ENCODE peak calls at places on chromosomes 12 and 14, in seven cellular contexts. One of them, this sample, is unnamed. For H3K4me1, the result is how much of the 10 kb centered on the place peaks cover.

GRCh38 chr12:92143280-92143679 is 2.4 kb downstream of the BTG1 start:
- DNase-seq in left ventricle myocardium inferior: no peak
- DNase-seq in HAP-1: no peak
- DNase-seq in CD8-positive, alpha-beta T cell: no peak
- DNase-seq in cardiac muscle cell: no peak
- DNase-seq in thyroid gland: no peak
- DNase-seq in heart right ventricle: no peak
- DNase-seq in this sample: no peak

GRCh38 chr12:122126713-122127597 is 47.1 kb downstream of the IL31 start:
- DNase-seq in left ventricle myocardium inferior: no peak
- DNase-seq in HAP-1: no peak
- DNase-seq in CD8-positive, alpha-beta T cell: no peak
- DNase-seq in heart right ventricle: no peak
- DNase-seq in cardiac muscle cell: no peak
- DNase-seq in thyroid gland: peak
- DNase-seq in this sample: no peak

GRCh38 chr12:76489737-76490136 is 69.8 kb downstream of the OSBPL8 start:
- DNase-seq in heart right ventricle: no peak
- DNase-seq in HAP-1: no peak
- DNase-seq in cardiac muscle cell: peak
- DNase-seq in CD8-positive, alpha-beta T cell: no peak
- DNase-seq in left ventricle myocardium inferior: no peak
- DNase-seq in thyroid gland: no peak
- DNase-seq in this sample: no peak

GRCh38 chr12:46549527-46550265 is 177.1 kb upstream of the SLC38A2 start:
- DNase-seq in heart right ventricle: no peak
- DNase-seq in cardiac muscle cell: peak
- DNase-seq in HAP-1: no peak
- DNase-seq in thyroid gland: no peak
- DNase-seq in CD8-positive, alpha-beta T cell: no peak
- DNase-seq in left ventricle myocardium inferior: no peak
- DNase-seq in this sample: no peak

GRCh38 chr12:13182881-13183280 is 13.6 kb upstream of the EMP1 start:
- DNase-seq in HAP-1: no peak
- DNase-seq in left ventricle myocardium inferior: no peak
- DNase-seq in cardiac muscle cell: no peak
- DNase-seq in CD8-positive, alpha-beta T cell: no peak
- DNase-seq in thyroid gland: no peak
- DNase-seq in heart right ventricle: no peak
- DNase-seq in this sample: no peak

GRCh38 chr14:24300326-24300980 is 803 bp downstream of the NOP9 start:
- DNase-seq in cardiac muscle cell: no peak
- DNase-seq in CD8-positive, alpha-beta T cell: no peak
- DNase-seq in HAP-1: no peak
- DNase-seq in left ventricle myocardium inferior: no peak
- DNase-seq in thyroid gland: no peak
- DNase-seq in heart right ventricle: no peak
- DNase-seq in this sample: no peak

GRCh38 chr14:53902307-53902706 is 54.3 kb downstream of the BMP4 start:
- DNase-seq in left ventricle myocardium inferior: no peak
- DNase-seq in CD8-positive, alpha-beta T cell: no peak
- DNase-seq in heart right ventricle: no peak
- DNase-seq in HAP-1: no peak
- DNase-seq in cardiac muscle cell: no peak
- DNase-seq in thyroid gland: no peak
- DNase-seq in this sample: no peak

GRCh38 chr14:29911815-29912214 is 15.8 kb downstream of the PRKD1 start:
- DNase-seq in CD8-positive, alpha-beta T cell: no peak
- DNase-seq in heart right ventricle: no peak
- DNase-seq in HAP-1: no peak
- DNase-seq in thyroid gland: no peak
- DNase-seq in left ventricle myocardium inferior: no peak
- DNase-seq in cardiac muscle cell: no peak
- DNase-seq in this sample: no peak

GRCh38 chr12:113237748-113238147 is 16.5 kb downstream of the TPCN1 start:
- DNase-seq in thyroid gland: peak
- DNase-seq in heart right ventricle: no peak
- DNase-seq in left ventricle myocardium inferior: no peak
- DNase-seq in cardiac muscle cell: no peak
- DNase-seq in CD8-positive, alpha-beta T cell: no peak
- DNase-seq in HAP-1: no peak
- DNase-seq in this sample: no peak

GRCh38 chr12:101670007-101670671 is 27.3 kb upstream of the CHPT1 start:
- DNase-seq in CD8-positive, alpha-beta T cell: peak
- DNase-seq in cardiac muscle cell: peak
- DNase-seq in heart right ventricle: no peak
- DNase-seq in left ventricle myocardium inferior: no peak
- DNase-seq in thyroid gland: peak
- DNase-seq in HAP-1: peak
- DNase-seq in this sample: peak

GRCh38 chr12:24266982-24267381 is 317.5 kb upstream of the SOX5 start:
- DNase-seq in HAP-1: no peak
- DNase-seq in cardiac muscle cell: no peak
- DNase-seq in CD8-positive, alpha-beta T cell: no peak
- DNase-seq in heart right ventricle: no peak
- DNase-seq in left ventricle myocardium inferior: no peak
- DNase-seq in thyroid gland: no peak
- DNase-seq in this sample: no peak

GRCh38 chr12:122024132-122024785 is 2.6 kb downstream of the BCL7A start:
- DNase-seq in thyroid gland: no peak
- DNase-seq in heart right ventricle: no peak
- DNase-seq in left ventricle myocardium inferior: no peak
- DNase-seq in HAP-1: no peak
- DNase-seq in CD8-positive, alpha-beta T cell: no peak
- DNase-seq in cardiac muscle cell: no peak
- DNase-seq in this sample: no peak

GRCh38 chr12:69779928-69780327 is 41.3 kb downstream of the RAB3IP start:
- DNase-seq in left ventricle myocardium inferior: no peak
- DNase-seq in thyroid gland: no peak
- DNase-seq in HAP-1: no peak
- DNase-seq in heart right ventricle: no peak
- DNase-seq in cardiac muscle cell: peak
- DNase-seq in CD8-positive, alpha-beta T cell: no peak
- DNase-seq in this sample: no peak

GRCh38 chr14:77037886-77038511 is 9.5 kb upstream of the IRF2BPL start:
- DNase-seq in left ventricle myocardium inferior: no peak
- DNase-seq in heart right ventricle: no peak
- DNase-seq in CD8-positive, alpha-beta T cell: peak
- DNase-seq in cardiac muscle cell: peak
- DNase-seq in thyroid gland: peak
- DNase-seq in HAP-1: no peak
- DNase-seq in this sample: no peak

GRCh38 chr12:108849653-108850052 is 7.7 kb downstream of the SSH1 start:
- DNase-seq in thyroid gland: no peak
- DNase-seq in left ventricle myocardium inferior: peak
- DNase-seq in HAP-1: no peak
- DNase-seq in cardiac muscle cell: peak
- DNase-seq in CD8-positive, alpha-beta T cell: no peak
- DNase-seq in heart right ventricle: peak
- DNase-seq in this sample: no peak

GRCh38 chr14:75911883-75912282 is 69.9 kb downstream of the TGFB3 start:
- DNase-seq in heart right ventricle: no peak
- DNase-seq in HAP-1: no peak
- DNase-seq in thyroid gland: no peak
- DNase-seq in cardiac muscle cell: peak
- DNase-seq in CD8-positive, alpha-beta T cell: no peak
- DNase-seq in left ventricle myocardium inferior: no peak
- DNase-seq in this sample: no peak

GRCh38 chr14:74599201-74599809 is 12.7 kb downstream of the LTBP2 start:
- DNase-seq in CD8-positive, alpha-beta T cell: no peak
- DNase-seq in HAP-1: no peak
- DNase-seq in cardiac muscle cell: peak
- DNase-seq in left ventricle myocardium inferior: no peak
- DNase-seq in heart right ventricle: peak
- DNase-seq in thyroid gland: peak
- DNase-seq in this sample: no peak
- H3K4me1 ChIP-seq in CD8-positive, alpha-beta T cell: under half
- H3K4me1 ChIP-seq in HAP-1: under half
- H3K4me1 ChIP-seq in cardiac muscle cell: under half
- H3K4me1 ChIP-seq in left ventricle myocardium inferior: half or more
- H3K4me1 ChIP-seq in heart right ventricle: under half
- H3K4me1 ChIP-seq in thyroid gland: half or more
- H3K4me1 ChIP-seq in this sample: under half

DNA sequence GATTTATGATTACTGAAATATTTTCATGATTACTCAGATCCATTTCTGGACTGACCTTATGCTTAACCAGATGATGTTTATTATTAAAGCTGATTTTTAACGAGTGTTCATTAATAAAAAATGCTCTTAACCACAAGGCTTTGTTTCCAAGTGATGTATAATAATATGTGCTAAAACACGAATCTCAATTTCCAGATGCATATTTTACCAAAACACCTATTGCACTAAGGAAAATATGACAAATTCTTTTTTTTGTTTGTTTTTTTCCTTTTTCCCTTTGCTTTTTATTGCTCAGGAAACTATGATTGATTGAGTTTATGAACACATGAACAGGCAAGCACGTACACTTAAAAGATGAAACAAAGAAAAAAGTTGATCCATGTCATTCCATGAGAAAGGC is 16.9 kb upstream of the DUSP6 start:
- DNase-seq in cardiac muscle cell: no peak
- DNase-seq in HAP-1: no peak
- DNase-seq in heart right ventricle: no peak
- DNase-seq in left ventricle myocardium inferior: no peak
- DNase-seq in CD8-positive, alpha-beta T cell: no peak
- DNase-seq in thyroid gland: no peak
- DNase-seq in this sample: no peak
- H3K4me1 ChIP-seq in cardiac muscle cell: under half
- H3K4me1 ChIP-seq in HAP-1: under half
- H3K4me1 ChIP-seq in heart right ventricle: under half
- H3K4me1 ChIP-seq in left ventricle myocardium inferior: under half
- H3K4me1 ChIP-seq in CD8-positive, alpha-beta T cell: under half
- H3K4me1 ChIP-seq in thyroid gland: under half
- H3K4me1 ChIP-seq in this sample: under half

GRCh38 chr12:3110579-3110978 is 33.4 kb downstream of the TSPAN9 start:
- DNase-seq in thyroid gland: no peak
- DNase-seq in left ventricle myocardium inferior: no peak
- DNase-seq in HAP-1: no peak
- DNase-seq in cardiac muscle cell: no peak
- DNase-seq in heart right ventricle: no peak
- DNase-seq in CD8-positive, alpha-beta T cell: no peak
- DNase-seq in this sample: no peak
- H3K4me1 ChIP-seq in thyroid gland: under half
- H3K4me1 ChIP-seq in left ventricle myocardium inferior: under half
- H3K4me1 ChIP-seq in HAP-1: under half
- H3K4me1 ChIP-seq in cardiac muscle cell: under half
- H3K4me1 ChIP-seq in heart right ventricle: under half
- H3K4me1 ChIP-seq in CD8-positive, alpha-beta T cell: under half
- H3K4me1 ChIP-seq in this sample: under half

DNA sequence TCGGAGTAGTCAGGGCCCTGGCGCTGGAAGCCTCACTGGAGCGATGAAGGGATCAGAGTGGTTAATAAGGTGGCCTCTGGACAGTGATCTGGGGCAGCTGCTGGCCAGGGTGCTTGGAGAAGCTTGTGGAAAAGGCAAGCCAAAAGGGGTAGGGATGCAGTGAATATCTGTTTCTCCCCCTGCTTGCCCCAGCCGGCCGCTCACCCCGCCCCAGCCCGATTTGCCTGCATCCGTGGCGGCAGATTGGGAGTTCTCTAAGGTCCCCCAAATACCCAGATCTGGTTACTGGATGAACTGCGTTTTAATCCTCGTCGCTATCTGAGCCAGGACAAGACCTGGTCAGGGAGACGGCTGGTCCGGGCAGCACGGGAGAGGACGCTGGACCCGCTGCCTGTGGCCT is 7.2 kb upstream of the HOXC6 start:
- DNase-seq in left ventricle myocardium inferior: no peak
- DNase-seq in thyroid gland: no peak
- DNase-seq in CD8-positive, alpha-beta T cell: no peak
- DNase-seq in HAP-1: no peak
- DNase-seq in heart right ventricle: no peak
- DNase-seq in cardiac muscle cell: no peak
- DNase-seq in this sample: no peak
- H3K4me1 ChIP-seq in left ventricle myocardium inferior: under half
- H3K4me1 ChIP-seq in thyroid gland: under half
- H3K4me1 ChIP-seq in CD8-positive, alpha-beta T cell: under half
- H3K4me1 ChIP-seq in HAP-1: under half
- H3K4me1 ChIP-seq in heart right ventricle: under half
- H3K4me1 ChIP-seq in cardiac muscle cell: under half
- H3K4me1 ChIP-seq in this sample: under half

DNA sequence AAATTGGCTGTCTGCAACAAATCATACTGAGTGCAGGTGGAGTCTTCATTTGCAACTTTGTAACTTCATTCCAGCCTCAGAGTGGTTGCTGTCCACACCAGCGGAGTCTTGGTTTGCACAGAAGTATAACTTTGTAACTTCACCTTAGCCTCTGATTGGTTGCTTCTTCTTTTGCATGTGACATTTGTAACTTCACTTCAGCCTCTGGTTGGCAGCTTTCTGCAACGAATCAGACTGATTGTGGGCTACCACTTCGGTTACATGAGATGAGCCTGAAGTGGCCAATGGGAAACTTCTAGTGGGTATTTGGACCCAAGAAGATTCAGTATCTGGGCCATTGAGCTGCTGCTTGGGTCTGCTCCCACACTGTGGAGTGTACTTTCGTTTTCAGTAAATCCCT is 17.8 kb downstream of the RASSF8 start:
- DNase-seq in CD8-positive, alpha-beta T cell: no peak
- DNase-seq in heart right ventricle: no peak
- DNase-seq in thyroid gland: no peak
- DNase-seq in cardiac muscle cell: no peak
- DNase-seq in left ventricle myocardium inferior: no peak
- DNase-seq in HAP-1: no peak
- DNase-seq in this sample: no peak
- H3K4me1 ChIP-seq in CD8-positive, alpha-beta T cell: under half
- H3K4me1 ChIP-seq in heart right ventricle: under half
- H3K4me1 ChIP-seq in thyroid gland: under half
- H3K4me1 ChIP-seq in cardiac muscle cell: under half
- H3K4me1 ChIP-seq in left ventricle myocardium inferior: half or more
- H3K4me1 ChIP-seq in HAP-1: under half
- H3K4me1 ChIP-seq in this sample: under half

DNA sequence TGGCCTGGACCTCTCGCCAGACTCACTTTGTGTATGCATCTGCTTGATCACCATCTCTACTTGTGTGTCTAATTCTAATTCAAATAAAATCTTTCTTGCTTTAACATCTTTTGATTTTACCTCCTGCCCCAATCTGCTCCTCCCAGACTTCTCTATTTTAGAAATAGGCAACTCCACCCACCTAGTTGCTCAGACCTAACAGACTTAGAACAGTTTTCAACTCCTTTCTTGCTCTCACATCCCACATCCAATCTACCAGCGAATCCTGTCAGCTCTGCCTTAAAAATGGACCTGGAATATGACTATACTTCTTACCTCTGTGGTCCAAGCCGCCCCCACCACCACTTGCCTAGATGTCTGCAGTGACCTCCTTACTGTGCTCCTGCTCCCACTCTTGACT is 18.7 kb downstream of the NRXN3 start:
- DNase-seq in thyroid gland: no peak
- DNase-seq in left ventricle myocardium inferior: no peak
- DNase-seq in heart right ventricle: no peak
- DNase-seq in HAP-1: no peak
- DNase-seq in cardiac muscle cell: no peak
- DNase-seq in CD8-positive, alpha-beta T cell: no peak
- DNase-seq in this sample: no peak
- H3K4me1 ChIP-seq in thyroid gland: under half
- H3K4me1 ChIP-seq in left ventricle myocardium inferior: under half
- H3K4me1 ChIP-seq in heart right ventricle: under half
- H3K4me1 ChIP-seq in HAP-1: under half
- H3K4me1 ChIP-seq in cardiac muscle cell: under half
- H3K4me1 ChIP-seq in CD8-positive, alpha-beta T cell: under half
- H3K4me1 ChIP-seq in this sample: under half

DNA sequence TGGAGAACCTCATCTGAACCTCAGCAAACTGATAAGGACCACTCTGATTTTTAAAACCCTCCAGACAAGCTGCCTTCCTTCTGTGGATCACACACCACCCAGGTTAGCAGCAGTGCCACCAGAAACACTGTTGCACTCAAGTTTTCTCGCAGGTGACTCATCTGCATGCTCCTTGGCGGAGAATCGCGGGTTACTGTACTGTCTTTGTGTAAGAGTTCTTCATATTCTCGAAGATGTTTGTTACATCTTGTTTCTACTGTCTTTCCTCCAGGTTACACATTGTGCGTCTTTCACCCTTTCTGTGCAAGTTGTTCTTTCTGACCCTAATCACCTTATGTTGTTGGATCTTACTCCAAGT is 331.2 kb downstream of the CACNA1C start:
- DNase-seq in cardiac muscle cell: no peak
- DNase-seq in HAP-1: no peak
- DNase-seq in left ventricle myocardium inferior: no peak
- DNase-seq in heart right ventricle: no peak
- DNase-seq in CD8-positive, alpha-beta T cell: no peak
- DNase-seq in thyroid gland: no peak
- DNase-seq in this sample: no peak
- H3K4me1 ChIP-seq in cardiac muscle cell: under half
- H3K4me1 ChIP-seq in HAP-1: under half
- H3K4me1 ChIP-seq in left ventricle myocardium inferior: half or more
- H3K4me1 ChIP-seq in heart right ventricle: half or more
- H3K4me1 ChIP-seq in CD8-positive, alpha-beta T cell: under half
- H3K4me1 ChIP-seq in thyroid gland: under half
- H3K4me1 ChIP-seq in this sample: under half